ENCODE peak calls at places on chromosome 3, in nine cellular contexts. X is upper lobe of right lung, Q is right atrium auricular region, D is heart left ventricle, O is aorta, Z is tibial nerve, T is pancreas, R is thoracic aorta, I is hepatocyte. M is an unnamed sample.

GRCh38 chr3:114409291-114409690 is 115.5 kb downstream of the TIGIT start:
- DNase-seq in R (no peak), O (no peak), X (no peak), I (no peak), Q (no peak), T (peak), D (no peak), Z (no peak), M (no peak)

GRCh38 chr3:196207159-196207832 is 3.9 kb downstream of the ZDHHC19 start:
- DNase-seq in Z (no peak), I (no peak), X (peak), R (no peak), T (peak), O (no peak), D (no peak), Q (no peak), M (no peak)

GRCh38 chr3:137105277-137105977 is 147.6 kb downstream of the IL20RB start:
- DNase-seq in T (no peak), X (no peak), Z (no peak), R (no peak), O (no peak), Q (no peak), D (no peak), I (peak), M (peak)

GRCh38 chr3:171673951-171674350 is 136.3 kb downstream of the PLD1 start:
- DNase-seq in T (no peak), R (no peak), I (no peak), Q (no peak), X (no peak), D (no peak), Z (no peak), O (no peak), M (no peak)

GRCh38 chr3:17687585-17687984 is 54.8 kb downstream of the TBC1D5 start:
- DNase-seq in D (no peak), Q (no peak), T (no peak), R (no peak), I (peak), Z (no peak), X (no peak), O (no peak), M (no peak)

GRCh38 chr3:66693461-66693912 is 192.7 kb upstream of the LRIG1 start:
- DNase-seq in R (no peak), I (no peak), Q (no peak), O (no peak), D (peak), T (peak), Z (peak), X (no peak), M (no peak)

GRCh38 chr3:67109651-67110204 is 111.6 kb downstream of the KBTBD8 start:
- DNase-seq in Q (no peak), X (no peak), Z (no peak), D (no peak), O (no peak), I (peak), R (no peak), T (no peak), M (peak)

GRCh38 chr3:184096811-184097378 is at the start of gene HTR3E:
- DNase-seq in I (no peak), Z (no peak), Q (no peak), T (no peak), O (no peak), R (no peak), X (no peak), D (no peak), M (no peak)

GRCh38 chr3:107699682-107700081 is 176.9 kb downstream of the BBX start:
- DNase-seq in Z (no peak), R (no peak), O (no peak), I (no peak), X (no peak), Q (no peak), D (no peak), T (no peak), M (no peak)

GRCh38 chr3:155455765-155456164 is 162.3 kb upstream of the STRIT1 start:
- DNase-seq in O (no peak), R (no peak), Z (no peak), T (no peak), X (no peak), Q (no peak), I (no peak), D (no peak), M (no peak)

GRCh38 chr3:127867986-127868385 is 45.7 kb upstream of the MGLL start:
- DNase-seq in Z (no peak), X (no peak), O (no peak), T (no peak), D (no peak), Q (no peak), I (no peak), R (no peak), M (no peak)

GRCh38 chr3:159174715-159175390 is 373.0 kb downstream of the MFSD1 start:
- DNase-seq in T (no peak), X (no peak), R (no peak), Z (no peak), I (no peak), D (no peak), O (no peak), Q (no peak), M (no peak)

GRCh38 chr3:10956991-10957390 is 35.6 kb upstream of the SLC6A1 start:
- DNase-seq in X (no peak), T (no peak), R (no peak), D (peak), Z (peak), I (no peak), O (no peak), Q (no peak), M (no peak)

GRCh38 chr3:114624676-114625181 is 330.9 kb downstream of the TIGIT start:
- DNase-seq in Q (peak), R (peak), X (peak), D (peak), Z (peak), O (peak), T (peak), I (peak), M (no peak)

GRCh38 chr3:131840151-131840797 is 194.5 kb downstream of the CPNE4 start:
- DNase-seq in I (no peak), R (no peak), O (no peak), D (no peak), X (no peak), Q (no peak), Z (no peak), T (no peak), M (no peak)

GRCh38 chr3:13880811-13881156 is 913 bp upstream of the WNT7A start:
- DNase-seq in X (peak), R (no peak), T (no peak), Z (no peak), Q (no peak), I (peak), D (no peak), O (no peak), M (no peak)
- H3K4me3 ChIP-seq in X (no peak), R (peak), T (peak), Z (no peak), Q (no peak), I (no peak), D (no peak), O (no peak), M (no peak)

DNA sequence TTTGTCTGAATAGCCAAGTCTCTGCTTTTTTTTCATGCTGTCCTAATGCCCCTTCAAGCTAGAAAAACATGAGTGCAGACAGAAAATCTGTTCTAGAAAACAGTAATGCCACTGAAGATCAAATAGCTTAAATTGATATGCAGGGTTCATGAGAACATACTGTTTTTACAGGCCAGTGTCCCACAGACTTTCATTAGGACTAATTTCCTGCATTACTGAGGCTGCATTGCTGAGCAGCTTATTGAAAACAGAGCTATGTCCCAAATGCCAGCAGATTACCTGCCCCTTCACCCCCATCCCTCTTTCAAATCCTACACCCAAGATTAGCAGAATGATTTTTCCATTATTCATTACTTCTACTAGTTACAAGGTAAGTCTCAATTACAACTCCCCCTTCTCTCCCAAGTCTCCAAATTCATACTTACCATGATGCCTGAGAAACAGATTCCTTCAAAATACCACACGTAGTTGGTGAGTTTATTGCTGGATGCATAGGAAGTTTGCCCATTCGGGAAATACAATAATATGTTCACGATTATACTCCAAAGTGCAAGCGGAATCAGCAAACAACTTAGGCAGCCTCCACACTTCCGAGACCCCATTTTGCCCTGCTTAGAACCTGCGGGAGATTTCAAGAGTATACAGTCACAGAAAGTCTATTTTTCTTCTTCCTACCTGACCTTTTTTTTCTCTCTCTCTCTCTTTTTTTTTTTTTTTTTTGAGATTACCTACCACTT is 487 bp downstream of the TM4SF18 start:
- DNase-seq in I (no peak), T (no peak), Q (no peak), Z (no peak), R (no peak), X (no peak), O (no peak), D (no peak), M (no peak)
- H3K4me3 ChIP-seq in I (no peak), T (peak), Q (peak), Z (no peak), R (no peak), X (peak), O (no peak), D (peak), M (no peak)

DNA sequence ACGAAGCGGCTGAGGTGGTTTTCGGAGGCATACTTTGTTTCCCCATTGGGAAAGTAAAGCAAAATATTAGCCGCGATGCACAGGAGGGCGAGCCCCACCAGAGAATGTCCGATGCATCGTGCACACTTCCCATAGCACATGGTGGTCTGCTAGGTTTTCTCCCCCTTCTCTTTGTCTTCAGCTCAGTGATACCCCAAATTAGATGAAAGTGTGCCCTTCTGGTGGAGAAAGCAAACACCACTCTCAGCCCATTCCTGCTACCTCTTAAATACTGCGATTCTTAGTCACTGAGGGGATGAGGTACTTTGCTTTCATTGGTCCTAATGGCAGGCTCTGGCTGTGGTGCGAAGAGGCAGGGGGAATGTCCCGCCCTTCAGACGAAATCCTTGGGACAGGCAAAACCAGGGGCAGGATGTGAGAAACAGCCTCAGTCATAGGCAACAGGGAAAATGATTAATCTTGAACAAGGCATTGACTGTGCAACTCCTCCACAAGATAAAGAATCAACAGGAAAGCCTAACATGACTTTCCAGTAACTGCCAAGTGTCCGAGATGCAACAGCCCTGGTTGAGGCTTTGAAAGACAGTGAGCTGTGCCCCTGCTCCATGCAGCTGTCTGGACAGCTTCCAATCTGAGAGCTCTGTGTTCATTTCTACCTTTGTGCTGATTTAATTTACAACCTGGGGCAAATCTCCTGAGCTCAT is at the start of gene TM4SF1:
- DNase-seq in Z (peak), X (peak), D (peak), T (peak), R (peak), O (peak), I (peak), Q (peak), M (no peak)
- H3K4me3 ChIP-seq in Z (peak), X (peak), D (peak), T (peak), R (peak), O (peak), I (no peak), Q (peak), M (no peak)

GRCh38 chr3:38011111-38011510 is 18.3 kb downstream of the PLCD1 start:
- DNase-seq in O (peak), T (no peak), I (no peak), R (no peak), Z (no peak), D (peak), X (peak), Q (no peak), M (no peak)

GRCh38 chr3:38007754-38008090 is 17.1 kb downstream of the VILL start:
- DNase-seq in D (peak), T (no peak), Q (no peak), O (no peak), R (no peak), Z (no peak), X (no peak), I (no peak), M (no peak)

GRCh38 chr3:38009807-38010591 is 19.4 kb downstream of the VILL start:
- DNase-seq in O (peak), I (no peak), Q (no peak), X (peak), Z (no peak), T (no peak), R (no peak), D (peak), M (no peak)

GRCh38 chr3:38008191-38008701 is 17.7 kb downstream of the VILL start:
- DNase-seq in Q (no peak), T (no peak), O (no peak), R (no peak), Z (no peak), X (no peak), D (peak), I (no peak), M (no peak)

GRCh38 chr3:38008971-38009580 is 18.5 kb downstream of the VILL start:
- DNase-seq in I (no peak), Q (no peak), Z (no peak), O (no peak), D (peak), X (no peak), T (no peak), R (no peak), M (no peak)
- H3K4me3 ChIP-seq in I (no peak), Q (no peak), Z (no peak), O (no peak), D (no peak), X (no peak), T (no peak), R (no peak), M (no peak)

DNA sequence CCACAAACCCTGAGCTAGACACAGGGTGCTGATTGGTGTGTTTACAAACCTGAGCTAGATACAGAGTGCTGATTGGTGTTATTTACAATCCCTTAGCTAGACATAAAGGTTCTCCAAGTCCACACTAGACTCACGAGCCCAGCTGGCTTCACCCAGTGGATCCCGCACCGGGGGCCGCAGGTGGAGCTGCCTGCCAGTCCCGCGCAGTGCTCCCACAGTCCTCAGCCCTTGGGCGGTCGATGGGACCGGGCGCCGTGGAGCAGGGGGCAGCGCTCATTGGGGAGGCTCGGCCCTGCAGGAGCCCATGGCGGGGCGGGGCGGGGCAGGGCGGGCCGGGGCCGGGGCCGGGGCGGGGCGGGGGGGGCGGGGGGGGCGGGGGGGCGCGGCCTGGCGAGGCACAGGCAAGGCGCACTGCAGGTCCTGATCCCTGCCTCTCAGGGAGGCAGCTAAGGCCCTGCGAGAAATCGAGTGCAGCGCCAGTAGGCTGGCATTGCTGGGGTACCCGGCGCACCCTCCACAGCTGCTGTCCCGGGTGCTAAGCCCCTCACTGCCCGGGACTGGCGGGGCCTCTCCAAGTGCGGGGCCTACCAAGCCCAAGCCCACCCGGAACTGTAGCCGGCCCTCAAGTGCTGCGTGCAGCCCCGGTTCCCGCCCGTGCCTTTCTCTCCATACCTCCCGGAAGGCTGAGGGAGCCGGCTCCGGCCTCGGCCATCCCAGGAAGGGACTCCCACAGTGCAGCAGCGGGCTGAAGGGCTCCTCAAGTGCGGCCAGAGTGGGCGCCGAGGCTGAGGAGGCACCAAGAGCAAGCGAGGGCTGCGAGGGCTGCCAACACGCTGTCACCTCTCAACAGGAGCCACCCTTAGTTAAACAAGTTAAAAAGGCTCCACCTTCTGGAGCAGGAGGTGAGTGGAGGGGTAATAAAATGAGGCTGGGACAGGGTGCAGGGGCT is 9.8 kb upstream of the TMEM40 start:
- DNase-seq in I (no peak), R (no peak), Q (no peak), Z (no peak), D (no peak), X (peak), T (no peak), O (no peak), M (no peak)
- H3K4me3 ChIP-seq in I (no peak), R (no peak), Q (no peak), Z (no peak), D (no peak), X (no peak), T (no peak), O (no peak), M (no peak)

GRCh38 chr3:149816986-149817385 is 4.0 kb downstream of the RNF13 start:
- DNase-seq in I (no peak), T (no peak), Q (no peak), R (no peak), Z (no peak), O (no peak), X (no peak), D (no peak), M (no peak)

GRCh38 chr3:149816326-149816725 is 3.3 kb downstream of the RNF13 start:
- DNase-seq in I (no peak), X (no peak), O (no peak), D (no peak), Q (no peak), Z (no peak), R (no peak), T (no peak), M (no peak)

GRCh38 chr3:149815318-149815717 is 2.3 kb downstream of the RNF13 start:
- DNase-seq in X (no peak), T (no peak), R (no peak), Z (no peak), D (no peak), O (no peak), I (no peak), Q (no peak), M (no peak)

GRCh38 chr3:149813367-149814281 is 609 bp downstream of the RNF13 start:
- DNase-seq in Z (no peak), X (peak), O (peak), Q (no peak), D (no peak), I (peak), R (no peak), T (no peak), M (no peak)

GRCh38 chr3:149815728-149816127 is 2.7 kb downstream of the RNF13 start:
- DNase-seq in O (no peak), T (no peak), X (no peak), D (no peak), R (no peak), Q (no peak), Z (no peak), I (no peak), M (no peak)
- H3K4me3 ChIP-seq in O (no peak), T (peak), X (peak), D (no peak), R (peak), Q (no peak), Z (no peak), I (no peak), M (no peak)

GRCh38 chr3:72270730-72271129 is 485.8 kb upstream of the PROK2 start:
- DNase-seq in O (no peak), Z (no peak), T (no peak), I (no peak), D (no peak), Q (no peak), R (no peak), X (no peak), M (no peak)

GRCh38 chr3:72272356-72272755 is 487.4 kb upstream of the PROK2 start:
- DNase-seq in Z (no peak), X (no peak), I (no peak), Q (no peak), D (no peak), O (no peak), R (no peak), T (no peak), M (no peak)

GRCh38 chr3:72271923-72272322 is 487.0 kb upstream of the PROK2 start:
- DNase-seq in D (no peak), X (no peak), O (no peak), T (no peak), I (no peak), Z (no peak), Q (no peak), R (no peak), M (no peak)

GRCh38 chr3:72270072-72270611 is 485.2 kb upstream of the PROK2 start:
- DNase-seq in D (peak), O (peak), Z (peak), R (peak), I (peak), T (peak), X (peak), Q (peak), M (no peak)

DNA sequence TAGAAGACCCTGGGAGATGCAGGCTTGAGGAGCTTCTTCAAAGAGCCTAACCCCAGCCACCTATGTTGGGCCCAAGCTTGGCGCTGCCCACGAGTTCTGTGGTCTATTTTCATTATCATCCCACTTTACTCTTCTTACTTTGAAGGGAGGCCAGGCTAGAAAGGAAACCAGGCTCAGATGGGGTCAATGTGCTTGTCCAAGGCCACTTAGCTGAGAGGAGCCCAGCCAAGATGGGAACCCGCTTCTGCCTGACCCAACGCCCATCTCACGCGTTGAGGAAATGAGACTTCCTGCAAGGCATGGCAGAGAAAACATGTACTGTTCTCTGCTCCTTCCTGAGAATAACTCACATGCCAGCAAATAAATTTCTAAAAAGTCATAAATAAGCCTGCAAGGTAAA is 486.3 kb upstream of the PROK2 start:
- DNase-seq in Z (no peak), Q (no peak), O (no peak), R (no peak), X (no peak), I (no peak), T (no peak), D (no peak), M (no peak)
- H3K4me3 ChIP-seq in Z (no peak), Q (no peak), O (no peak), R (no peak), X (no peak), I (no peak), T (no peak), D (no peak), M (no peak)

M was measured in Jurkat, Clone E6-1.